ENCODE peak calls at places on chromosomes 5 and 9, in four cellular contexts. B is psoas muscle, P is pancreas, Y is Panc1. O is an unnamed sample.

GRCh38 chr5:175738595-175739133 is 80.8 kb downstream of the HRH2 start:
- DNase-seq in B (no peak), P (no peak), Y (no peak), O (peak; percentile 1)

GRCh38 chr5:9514968-9515367 is 30.9 kb downstream of the SEMA5A start:
- DNase-seq in B (no peak), P (no peak), Y (no peak), O (no peak)

GRCh38 chr5:56910123-56910951 is 941 bp downstream of the SETD9 start:
- DNase-seq in B (peak; percentile 51), P (no peak), Y (no peak), O (peak; percentile 14)

GRCh38 chr9:103444157-103444556 is 449.0 kb downstream of the CYLC2 start:
- DNase-seq in B (no peak), P (no peak), Y (no peak), O (no peak)

GRCh38 chr9:77731930-77732329 is 83.8 kb upstream of the GNA14 start:
- DNase-seq in B (no peak), P (no peak), Y (no peak), O (no peak)

GRCh38 chr5:17316973-17317459 is 99.6 kb downstream of the BASP1 start:
- DNase-seq in B (no peak), P (no peak), Y (no peak), O (no peak)

GRCh38 chr9:135033487-135033886 is 54.0 kb upstream of the OLFM1 start:
- DNase-seq in B (no peak), P (no peak), Y (no peak), O (peak; percentile 6)

GRCh38 chr5:100424017-100424416 is 111.2 kb upstream of the FAM174A start:
- DNase-seq in B (no peak), P (no peak), Y (no peak), O (no peak)

GRCh38 chr9:89890326-89890980 is 285.6 kb downstream of the GADD45G start:
- DNase-seq in B (no peak), P (no peak), Y (no peak), O (no peak)

GRCh38 chr5:135377751-135378680 is 21.0 kb downstream of the MACROH2A1 start:
- DNase-seq in B (no peak), P (no peak), Y (no peak), O (no peak)

GRCh38 chr5:175836741-175837729 is 34.3 kb upstream of the CPLX2 start:
- DNase-seq in B (no peak), P (no peak), Y (no peak), O (no peak)

GRCh38 chr5:59584858-59585846 is 308.4 kb downstream of the PDE4D start:
- DNase-seq in B (peak; percentile 60), P (no peak), Y (no peak), O (peak; percentile 58)

GRCh38 chr5:140362875-140363630 is 3.1 kb downstream of the SLC4A9 start:
- DNase-seq in B (peak; percentile 77), P (peak; percentile 87), Y (peak; percentile 41), O (peak; percentile 74)

GRCh38 chr5:95954716-95955115 is 6.9 kb downstream of the ELL2 start:
- DNase-seq in B (no peak), P (no peak), Y (no peak), O (no peak)

GRCh38 chr5:95958308-95959014 is 3.2 kb downstream of the ELL2 start:
- DNase-seq in B (no peak), P (peak; percentile 33), Y (peak; percentile 38), O (no peak)

GRCh38 chr5:95955996-95956899 is 5.4 kb downstream of the ELL2 start:
- DNase-seq in B (no peak), P (no peak), Y (no peak), O (peak; percentile 37)

GRCh38 chr5:95957804-95958203 is 3.8 kb downstream of the ELL2 start:
- DNase-seq in B (no peak), P (no peak), Y (no peak), O (no peak)

DNA sequence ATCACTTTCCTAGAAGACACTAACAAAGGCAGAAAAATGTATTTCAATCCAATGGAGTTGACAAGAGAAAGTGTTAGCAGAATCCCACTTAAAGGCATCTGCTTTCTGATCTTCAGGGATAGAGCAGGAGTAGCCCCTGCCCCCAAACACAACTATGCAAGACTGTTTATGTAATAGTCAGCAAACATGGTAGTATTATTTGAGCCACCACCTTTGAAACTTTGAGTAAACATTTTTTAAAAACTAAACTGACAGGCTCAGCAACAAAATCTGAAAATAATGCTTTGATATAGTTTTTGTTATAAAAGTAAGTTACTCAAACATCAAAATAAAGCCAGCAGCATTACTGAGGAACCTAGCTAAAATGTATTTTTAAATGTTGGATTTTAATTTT is 4.8 kb downstream of the ELL2 start:
- DNase-seq in B (no peak), P (no peak), Y (no peak), O (no peak)
- H3K4me3 ChIP-seq in B (peak overlapping the region; percentile 94), P (peak overlapping the region; percentile 97), Y (peak overlapping the region; percentile 12), O (peak overlapping the region; percentile 6)

DNA sequence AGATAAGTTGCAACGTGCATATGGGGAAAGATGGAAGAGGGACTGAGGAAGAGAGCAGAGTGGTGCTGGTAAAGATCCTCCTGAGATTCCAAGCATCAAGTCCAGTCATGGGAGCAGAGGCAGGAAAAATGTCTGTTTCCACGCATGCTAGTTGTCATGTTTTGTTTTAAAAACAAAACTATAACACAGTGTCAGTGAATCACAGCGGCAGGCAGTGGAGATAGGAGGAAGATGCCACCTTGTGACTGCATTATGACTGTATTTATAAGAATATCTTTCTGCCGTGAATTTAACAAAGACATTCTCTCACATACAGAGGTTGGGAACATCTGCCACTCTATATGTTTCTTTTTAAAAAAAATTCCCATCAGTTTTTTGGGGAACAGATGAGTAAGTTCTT is 3.7 kb upstream of the SVEP1 start:
- DNase-seq in B (no peak), P (no peak), Y (no peak), O (no peak)
- TF ChIP-seq CTCF in B (no peak), P (no peak), Y (no peak), O (peak; percentile 53)

GRCh38 chr9:73152953-73153352 is 1.3 kb downstream of the ANXA1 start:
- DNase-seq in B (no peak), P (no peak), Y (no peak), O (no peak)
- H3K4me3 ChIP-seq in B (peak overlapping the region; percentile 65), P (no peak overlapping the region), Y (peak overlapping the region; percentile 82), O (no peak overlapping the region)

DNA sequence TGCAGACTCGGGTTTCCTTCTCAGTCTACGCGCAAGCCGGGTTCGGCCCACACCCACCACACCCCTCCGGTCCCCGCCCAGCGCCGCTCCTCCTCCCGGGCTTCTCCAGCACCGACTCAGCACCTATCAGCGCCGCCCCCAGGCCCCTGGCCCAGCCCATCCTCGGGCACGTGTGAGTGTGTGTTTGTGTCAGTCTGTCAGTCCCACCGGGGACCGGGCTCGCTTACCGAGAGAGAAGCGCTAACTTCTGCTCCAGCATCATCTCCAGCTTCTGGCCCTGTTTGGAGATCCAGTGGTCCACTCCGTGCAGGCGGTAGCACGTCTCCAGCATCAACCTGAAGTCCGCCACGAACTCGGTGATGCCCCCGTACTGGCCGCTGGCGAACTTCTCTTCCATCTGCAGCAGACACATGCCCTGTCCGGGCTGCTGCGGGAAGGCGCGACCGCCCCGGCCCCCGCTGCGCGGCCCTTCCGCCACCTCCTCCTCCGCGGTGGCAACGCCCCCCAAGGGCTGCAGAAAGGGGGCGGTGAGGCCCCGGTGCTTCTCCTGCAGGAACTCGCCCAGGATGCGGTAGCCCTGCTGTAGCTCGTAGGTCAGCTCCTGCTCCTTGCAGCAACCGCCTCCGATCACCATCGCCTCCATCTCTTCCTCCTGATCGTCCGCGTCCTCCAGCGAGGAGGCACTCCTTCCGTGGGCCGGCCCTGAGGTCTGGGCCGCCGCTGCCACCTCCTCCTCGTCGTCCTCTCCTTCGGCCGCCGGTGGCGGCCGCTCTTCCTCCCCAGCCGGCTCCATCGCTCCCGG is 8.3 kb downstream of the RANBP6 start:
- DNase-seq in B (peak; percentile 85), P (peak; percentile 83), Y (no peak), O (peak; percentile 52)
- TF ChIP-seq CTCF in B (no peak), P (no peak), Y (no peak), O (no peak)

DNA sequence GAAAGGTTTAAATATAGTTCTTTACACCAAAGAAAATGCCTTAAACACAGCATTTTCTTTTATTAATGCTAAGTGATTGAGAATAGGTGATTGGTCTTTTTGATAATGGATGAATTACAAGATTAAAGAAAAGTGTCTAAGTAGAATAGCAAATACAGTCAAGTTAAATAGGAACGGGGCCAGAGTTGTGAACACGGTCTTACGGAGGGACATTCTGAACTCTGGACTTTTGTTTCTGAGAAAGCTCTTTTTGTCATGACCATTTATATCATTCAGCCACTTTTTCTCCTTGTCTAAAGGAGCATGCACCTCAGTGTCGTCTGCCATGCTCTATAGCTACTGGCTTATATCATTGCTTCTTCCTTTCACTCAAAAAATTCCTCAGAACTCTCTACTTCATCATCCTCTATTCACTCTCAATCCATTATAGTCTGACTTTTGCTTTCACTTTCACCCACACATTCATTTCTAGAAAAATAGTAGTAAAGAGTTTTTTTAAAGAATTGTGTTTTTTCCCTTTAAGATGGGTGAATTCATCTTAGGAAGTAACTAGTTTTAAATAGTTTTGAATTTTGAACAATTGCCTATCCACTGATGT is 263.0 kb upstream of the FBXL7 start:
- DNase-seq in B (no peak), P (no peak), Y (no peak), O (no peak)
- H3K4me3 ChIP-seq in B (peak overlapping the region; percentile 35), P (no peak overlapping the region), Y (no peak overlapping the region), O (peak overlapping the region; percentile 31)

GRCh38 chr9:97473717-97474116 is 27.7 kb upstream of the TMOD1 start:
- DNase-seq in B (no peak), P (no peak), Y (no peak), O (peak; percentile 19)

GRCh38 chr9:97474373-97474925 is 27.0 kb upstream of the TMOD1 start:
- DNase-seq in B (no peak), P (no peak), Y (no peak), O (no peak)

GRCh38 chr9:97468658-97469448 is 32.6 kb upstream of the TMOD1 start:
- DNase-seq in B (peak; percentile 67), P (peak; percentile 87), Y (peak; percentile 39), O (peak; percentile 91)

GRCh38 chr9:97475079-97475478 is 26.4 kb upstream of the TMOD1 start:
- DNase-seq in B (no peak), P (no peak), Y (no peak), O (no peak)

DNA sequence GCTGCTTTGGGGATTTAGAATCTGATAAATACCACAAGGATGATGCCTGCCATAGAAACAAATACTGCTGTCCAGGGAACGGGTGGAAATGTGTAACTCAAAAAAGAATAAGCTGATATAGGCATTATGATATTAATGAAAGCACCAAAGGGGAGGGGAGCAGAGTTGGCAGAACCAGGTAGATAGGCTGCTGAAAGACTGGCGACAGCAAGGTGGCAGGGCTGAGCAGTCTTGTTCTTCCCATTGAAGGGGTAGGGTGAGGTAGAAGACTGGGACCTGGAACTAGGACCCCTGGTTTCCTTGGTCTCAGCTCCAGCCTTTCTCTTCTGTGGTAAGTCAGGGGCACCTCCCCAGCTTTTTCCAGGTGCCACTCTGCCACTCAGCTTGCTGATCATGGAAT is 31.4 kb upstream of the TMOD1 start:
- DNase-seq in B (no peak), P (no peak), Y (no peak), O (peak; percentile 38)
- TF ChIP-seq CTCF in B (peak; percentile 42), P (no peak), Y (peak; percentile 52), O (peak; percentile 33)

GRCh38 chr5:20335978-20336377 is 348.0 kb upstream of the CDH18 start:
- DNase-seq in B (no peak), P (no peak), Y (no peak), O (no peak)
- H3K4me3 ChIP-seq in B (no peak overlapping the region), P (no peak overlapping the region), Y (no peak overlapping the region), O (no peak overlapping the region)

O was measured in dorsolateral prefrontal cortex.